ENCODE peak calls at places on chromosomes 12 and 14, in eight cellular contexts. O, R, F, C, V, D, Z and K are unnamed samples.

GRCh38 chr12:88946377-88946997 is 366.2 kb upstream of the KITLG start:
- DNase-seq in D (no peak), V (no peak), Z (no peak), O (peak), R (no peak), C (no peak), F (no peak), K (no peak)

GRCh38 chr14:69107407-69108003 is 45.4 kb downstream of the DCAF5 start:
- DNase-seq in V (no peak), O (peak), F (no peak), R (peak), C (peak), Z (peak), D (peak), K (no peak)

GRCh38 chr12:89245090-89245489 is 107.2 kb downstream of the DUSP6 start:
- DNase-seq in Z (no peak), O (no peak), R (no peak), V (no peak), D (peak), F (peak), C (no peak), K (no peak)

GRCh38 chr14:50619569-50620141 is 48.5 kb downstream of the SAV1 start:
- DNase-seq in D (no peak), O (no peak), Z (no peak), V (no peak), F (no peak), C (peak), R (no peak), K (no peak)

GRCh38 chr12:85441740-85442139 is 161.7 kb downstream of the ALX1 start:
- DNase-seq in R (peak), Z (no peak), C (peak), F (no peak), D (no peak), O (no peak), V (no peak), K (no peak)

GRCh38 chr12:21677622-21678277 is 20.1 kb upstream of the LDHB start:
- DNase-seq in O (no peak), Z (no peak), C (peak), V (no peak), D (peak), F (no peak), R (no peak), K (no peak)

GRCh38 chr12:79083181-79083580 is 218.6 kb downstream of the SYT1 start:
- DNase-seq in C (peak), V (no peak), F (no peak), D (no peak), O (no peak), Z (no peak), R (no peak), K (no peak)

GRCh38 chr12:56988207-56988739 is 18.1 kb downstream of the ZBTB39 start:
- DNase-seq in R (no peak), O (no peak), D (no peak), C (no peak), F (no peak), V (no peak), Z (no peak), K (no peak)

GRCh38 chr12:110606253-110606611 is 7.7 kb upstream of the TCTN1 start:
- DNase-seq in Z (no peak), R (no peak), O (no peak), D (no peak), F (no peak), V (no peak), C (no peak), K (no peak)

GRCh38 chr14:104335611-104336010 is 197.2 kb downstream of the KIF26A start:
- DNase-seq in Z (no peak), O (no peak), D (no peak), V (no peak), R (no peak), F (no peak), C (no peak), K (no peak)

GRCh38 chr12:97177482-97177881 is 270.4 kb downstream of the NEDD1 start:
- DNase-seq in C (no peak), D (no peak), Z (no peak), F (no peak), V (no peak), O (no peak), R (no peak), K (no peak)

GRCh38 chr12:123097521-123098084 is 53.3 kb downstream of the PITPNM2 start:
- DNase-seq in D (no peak), C (no peak), V (no peak), Z (no peak), F (no peak), O (no peak), R (no peak), K (no peak)

GRCh38 chr12:87689196-87689595 is 340.0 kb downstream of the C12orf50 start:
- DNase-seq in V (no peak), Z (no peak), O (no peak), D (no peak), C (no peak), F (no peak), R (no peak), K (no peak)

GRCh38 chr12:56634837-56635538 is 4.9 kb upstream of the BAZ2A start:
- DNase-seq in Z (peak), R (peak), D (peak), F (peak), V (peak), O (peak), C (peak), K (peak)

GRCh38 chr12:52093346-52093745 is 13.8 kb downstream of the SMIM41 start:
- DNase-seq in O (no peak), V (no peak), Z (no peak), D (no peak), F (no peak), R (no peak), C (no peak), K (no peak)

GRCh38 chr12:79566452-79566851 is 124.3 kb downstream of the PAWR start:
- DNase-seq in D (no peak), Z (no peak), R (no peak), F (no peak), O (no peak), V (no peak), C (no peak), K (no peak)

GRCh38 chr12:93569656-93570551 is 2.6 kb upstream of the SOCS2 start:
- DNase-seq in Z (peak), R (peak), O (peak), V (peak), F (peak), D (peak), C (peak), K (peak)

GRCh38 chr12:111777345-111778045 is 10.8 kb downstream of the ALDH2 start:
- DNase-seq in C (peak), O (no peak), R (peak), D (no peak), V (no peak), Z (no peak), F (no peak), K (no peak)

GRCh38 chr12:130195776-130196175 is 33.5 kb downstream of the FZD10 start:
- DNase-seq in R (no peak), F (no peak), D (no peak), C (no peak), Z (no peak), V (no peak), O (no peak), K (no peak)

GRCh38 chr12:32595251-32595650 is 83.8 kb upstream of the DNM1L start:
- DNase-seq in O (no peak), F (no peak), R (no peak), Z (no peak), C (no peak), V (no peak), D (no peak), K (no peak)

GRCh38 chr12:98856897-98857540 is 211.9 kb downstream of the APAF1 start:
- DNase-seq in R (no peak), O (no peak), C (no peak), Z (peak), F (no peak), V (no peak), D (no peak), K (no peak)

GRCh38 chr12:113805201-113805600 is 160.9 kb downstream of the RBM19 start:
- DNase-seq in D (no peak), F (no peak), Z (no peak), R (no peak), O (no peak), V (no peak), C (no peak), K (no peak)

GRCh38 chr14:91100086-91100485 is 13.8 kb upstream of the DGLUCY start:
- DNase-seq in D (no peak), Z (no peak), R (no peak), C (no peak), F (no peak), O (no peak), V (no peak), K (no peak)